ENCODE peak calls at places on chromosomes 5 and 9, in five cellular contexts. A is PC-3, T is thoracic aorta, O is fibroblast of lung, V is H1. C is an unnamed sample.

GRCh38 chr5:39394946-39395345 is 29.8 kb downstream of the DAB2 start:
- DNase-seq in A (peak; percentile 74), T (no peak), O (peak; percentile 86), V (no peak), C (no peak)

GRCh38 chr9:96874947-96875459 is 20.7 kb upstream of the ZNF782 start:
- DNase-seq in A (peak; percentile 84), T (no peak), O (peak; percentile 32), V (no peak), C (no peak)

GRCh38 chr5:33408816-33409215 is 31.9 kb upstream of the TARS1 start:
- DNase-seq in A (no peak), T (no peak), O (no peak), V (no peak), C (no peak)

GRCh38 chr5:11139471-11139870 is 378.4 kb upstream of the DAP start:
- DNase-seq in A (peak; percentile 24), T (no peak), O (no peak), V (no peak), C (no peak)

GRCh38 chr9:113875917-113876805 is at the start of gene ZNF618:
- DNase-seq in A (peak; percentile 9), T (no peak), O (peak; percentile 29), V (no peak), C (peak; percentile 53)

GRCh38 chr9:89440548-89440947 is 57.4 kb downstream of the SEMA4D start:
- DNase-seq in A (no peak), T (no peak), O (no peak), V (no peak), C (peak; percentile 90)

GRCh38 chr5:42756630-42757601 is at the start of gene CCDC152:
- DNase-seq in A (peak; percentile 48), T (no peak), O (peak; percentile 50), V (no peak), C (no peak)

GRCh38 chr9:95764490-95764889 is 111.0 kb upstream of the ERCC6L2 start:
- DNase-seq in A (no peak), T (no peak), O (peak; percentile 16), V (no peak), C (no peak)

GRCh38 chr5:78845487-78845886 is 139.6 kb downstream of the ARSB start:
- DNase-seq in A (no peak), T (no peak), O (no peak), V (no peak), C (no peak)

GRCh38 chr5:146203872-146204192 is 427 bp downstream of the RBM27 start:
- DNase-seq in A (no peak), T (no peak), O (no peak), V (no peak), C (no peak)

GRCh38 chr5:138457532-138458275 is 7.6 kb upstream of the EGR1 start:
- DNase-seq in A (no peak), T (no peak), O (no peak), V (no peak), C (peak; percentile 30)

GRCh38 chr5:543755-544674 is 19.8 kb upstream of the SLC9A3 start:
- DNase-seq in A (no peak), T (peak; percentile 1), O (no peak), V (no peak), C (peak; percentile 83)

GRCh38 chr5:150246424-150246823 is 43.1 kb downstream of the CAMK2A start:
- DNase-seq in A (no peak), T (no peak), O (no peak), V (no peak), C (no peak)

GRCh38 chr5:7869474-7870136 is 657 bp downstream of the MTRR start:
- DNase-seq in A (peak; percentile 32), T (no peak), O (no peak), V (no peak), C (peak; percentile 55)

GRCh38 chr9:116543731-116544400 is 143.2 kb upstream of the TRIM32 start:
- DNase-seq in A (no peak), T (no peak), O (peak; percentile 65), V (no peak), C (no peak)

GRCh38 chr5:168334161-168335094 is 43.0 kb downstream of the WWC1 start:
- DNase-seq in A (no peak), T (no peak), O (peak; percentile 27), V (peak; percentile 81), C (no peak)

GRCh38 chr5:148829248-148829594 is 2.8 kb downstream of the ADRB2 start:
- DNase-seq in A (no peak), T (no peak), O (no peak), V (no peak), C (no peak)

GRCh38 chr5:16600397-16600796 is 16.4 kb downstream of the RETREG1 start:
- DNase-seq in A (no peak), T (no peak), O (peak; percentile 27), V (no peak), C (peak; percentile 78)

GRCh38 chr5:144598451-144599068 is 427.9 kb downstream of the KCTD16 start:
- DNase-seq in A (no peak), T (no peak), O (peak; percentile 13), V (no peak), C (no peak)

GRCh38 chr5:165161204-165161603 is 1655.8 kb downstream of the MAT2B start:
- DNase-seq in A (no peak), T (no peak), O (no peak), V (no peak), C (no peak)

GRCh38 chr9:111178361-111179043 is 140.2 kb upstream of the LPAR1 start:
- DNase-seq in A (no peak), T (no peak), O (peak; percentile 92), V (no peak), C (no peak)

GRCh38 chr5:63570752-63571151 is 391.5 kb downstream of the HTR1A start:
- DNase-seq in A (no peak), T (no peak), O (no peak), V (no peak), C (no peak)

GRCh38 chr5:143399616-143400540 is 3.6 kb downstream of the NR3C1 start:
- DNase-seq in A (no peak), T (no peak), O (peak; percentile 12), V (no peak), C (no peak)

GRCh38 chr9:98375138-98375726 is 119.8 kb upstream of the TBC1D2 start:
- DNase-seq in A (peak; percentile 29), T (no peak), O (peak; percentile 38), V (no peak), C (no peak)

GRCh38 chr9:121189006-121189405 is 12.7 kb downstream of the RAB14 start:
- DNase-seq in A (no peak), T (no peak), O (no peak), V (no peak), C (no peak)

GRCh38 chr5:97909541-97909940 is 726.5 kb upstream of the RIOK2 start:
- DNase-seq in A (peak; percentile 77), T (no peak), O (no peak), V (no peak), C (no peak)

GRCh38 chr5:131810510-131811249 is 13.9 kb upstream of the FNIP1 start:
- DNase-seq in A (peak; percentile 27), T (no peak), O (peak; percentile 34), V (no peak), C (no peak)

GRCh38 chr5:103891151-103891550 is 328.6 kb upstream of the NUDT12 start:
- DNase-seq in A (peak; percentile 12), T (no peak), O (peak; percentile 5), V (no peak), C (no peak)

GRCh38 chr9:80208662-80209061 is 636.9 kb downstream of the TLE4 start:
- DNase-seq in A (no peak), T (no peak), O (no peak), V (no peak), C (no peak)

GRCh38 chr5:95704150-95704549 is 21.4 kb upstream of the SPATA9 start:
- DNase-seq in A (no peak), T (no peak), O (no peak), V (no peak), C (no peak)

GRCh38 chr5:2710910-2711309 is 40.6 kb downstream of the IRX2 start:
- DNase-seq in A (peak; percentile 38), T (no peak), O (peak; percentile 2), V (no peak), C (no peak)
- TF ChIP-seq CTCF in A (peak; percentile 59), T (no peak), O (no peak), V (no peak), C (no peak)

GRCh38 chr5:14225173-14225834 is 82.2 kb downstream of the TRIO start:
- DNase-seq in A (no peak), T (no peak), O (no peak), V (no peak), C (no peak)
- H3K4me1 ChIP-seq in A (peaks cover 21% of the 10 kb centered on the region), T (peaks cover 5% of the 10 kb centered on the region), O (peaks cover 4% of the 10 kb centered on the region), V (peaks cover 13% of the 10 kb centered on the region), C (peaks cover 48% of the 10 kb centered on the region)

GRCh38 chr5:134467231-134467630 is 55.5 kb upstream of the CDKN2AIPNL start:
- DNase-seq in A (no peak), T (no peak), O (no peak), V (no peak), C (no peak)

GRCh38 chr5:134463991-134464760 is 52.5 kb upstream of the CDKN2AIPNL start:
- DNase-seq in A (no peak), T (no peak), O (no peak), V (no peak), C (no peak)

GRCh38 chr5:134465856-134466240 is 54.2 kb upstream of the CDKN2AIPNL start:
- DNase-seq in A (peak; percentile 86), T (peak; percentile 46), O (peak; percentile 96), V (peak; percentile 47), C (peak; percentile 89)

GRCh38 chr5:134464988-134465855 is 53.5 kb upstream of the CDKN2AIPNL start:
- DNase-seq in A (no peak), T (no peak), O (no peak), V (no peak), C (no peak)

DNA sequence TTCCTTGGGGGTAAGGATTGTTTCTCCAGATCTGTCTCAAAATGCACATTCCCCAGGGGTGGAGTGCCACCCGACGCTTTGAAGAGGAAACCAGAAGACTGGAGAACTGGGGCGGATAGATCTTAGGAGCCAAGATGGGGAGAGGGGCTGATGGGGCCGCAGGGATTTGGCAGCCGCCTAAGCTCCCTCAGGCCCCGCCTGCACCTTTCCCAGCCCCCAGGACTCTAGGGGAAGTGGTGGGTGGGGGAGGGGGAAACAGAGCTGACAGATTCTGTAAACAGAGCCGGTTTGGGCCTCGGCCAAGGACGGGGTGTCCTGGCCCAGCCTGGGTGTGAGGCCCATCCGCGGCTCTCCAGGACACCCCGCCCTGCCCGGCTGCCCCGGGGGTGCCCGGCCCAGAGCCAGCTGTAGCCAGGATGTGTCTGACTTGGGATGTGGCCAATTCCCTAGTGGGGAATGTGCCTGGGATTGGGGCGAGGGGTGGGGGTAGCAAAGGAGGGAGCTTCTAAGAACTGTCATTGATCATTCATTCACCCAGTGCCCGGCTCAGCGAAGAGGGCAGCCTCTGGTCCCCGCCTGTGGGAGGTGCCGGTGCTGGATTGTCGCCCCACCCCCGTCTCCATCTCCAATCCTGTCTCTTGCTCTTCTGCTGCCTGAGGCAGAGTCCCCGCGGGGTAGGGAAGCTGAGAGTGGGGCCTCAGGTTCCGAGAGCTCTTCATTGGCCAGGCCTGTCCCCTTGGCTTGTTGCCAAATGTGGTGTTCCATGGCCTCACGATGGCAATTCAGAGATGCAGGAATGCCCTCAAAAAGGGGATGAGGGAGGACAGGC is 54.8 kb upstream of the CDKN2AIPNL start:
- DNase-seq in A (peak; percentile 92), T (peak; percentile 88), O (peak; percentile 97), V (peak; percentile 88), C (peak; percentile 97)
- TF ChIP-seq CTCF in A (no peak), T (no peak), O (no peak), V (no peak), C (no peak)

DNA sequence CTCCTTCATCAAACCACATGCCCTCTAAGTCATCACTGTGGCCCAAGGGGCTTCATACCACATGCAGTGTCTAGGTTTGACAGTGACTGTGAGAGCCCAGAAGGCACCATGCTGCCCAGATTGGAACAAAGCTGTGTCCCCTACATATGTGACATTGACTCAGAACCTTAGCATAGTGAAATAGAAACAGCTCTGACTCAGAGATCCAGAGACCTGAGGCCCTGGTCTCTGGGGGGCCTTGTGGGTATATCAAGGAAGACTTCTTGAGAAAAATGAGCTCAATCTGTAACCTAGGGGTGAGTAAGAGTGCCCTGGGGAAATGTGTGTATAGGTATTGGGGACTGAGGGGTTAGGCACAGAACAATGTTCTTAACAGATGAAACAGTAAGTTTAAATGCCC is 7.1 kb upstream of the ENTREP1 start:
- DNase-seq in A (no peak), T (no peak), O (no peak), V (no peak), C (no peak)
- H3K4me1 ChIP-seq in A (peaks cover 3% of the 10 kb centered on the region), T (no peaks in the 10 kb centered on the region), O (no peaks in the 10 kb centered on the region), V (peaks cover 9% of the 10 kb centered on the region), C (no peaks in the 10 kb centered on the region)

C was measured in lower lobe of right lung.